ENCODE peak calls at places on chromosomes 7 and 10, in five cellular contexts. K is GM10248; U is colonic mucosa; E is GM13976; X is CD8-positive, alpha-beta T cell. F is an unnamed sample.

GRCh38 chr10:27230022-27230421 is 10.6 kb downstream of the ACBD5 start:
- DNase-seq in X (no peak), U (no peak), K (no peak), E (no peak), F (no peak)

GRCh38 chr10:8183241-8183704 is 128.8 kb downstream of the GATA3 start:
- DNase-seq in U (no peak), K (no peak), X (peak; percentile 25), E (no peak), F (no peak)

GRCh38 chr7:154504938-154505337 is 452.7 kb downstream of the DPP6 start:
- DNase-seq in E (no peak), K (no peak), U (no peak), X (no peak), F (no peak)

GRCh38 chr7:22859676-22860290 is 37.1 kb upstream of the TOMM7 start:
- DNase-seq in E (no peak), X (no peak), K (no peak), U (no peak), F (no peak)

GRCh38 chr10:71314028-71314693 is 4.9 kb upstream of the SLC29A3 start:
- DNase-seq in E (peak; percentile 86), X (peak; percentile 47), K (peak; percentile 84), U (no peak), F (no peak)

GRCh38 chr10:49488056-49488455 is 50.9 kb downstream of the ERCC6 start:
- DNase-seq in X (no peak), U (no peak), K (no peak), E (no peak), F (no peak)

GRCh38 chr7:1523838-1524237 is 6.7 kb upstream of the MAFK start:
- DNase-seq in K (no peak), E (no peak), X (no peak), U (peak; percentile 77), F (no peak)

GRCh38 chr10:120783901-120784300 is 67.3 kb upstream of the WDR11 start:
- DNase-seq in E (no peak), U (no peak), K (no peak), X (no peak), F (no peak)

GRCh38 chr10:35910234-35910633 is 268.1 kb upstream of the FZD8 start:
- DNase-seq in X (no peak), U (no peak), K (no peak), E (no peak), F (no peak)

GRCh38 chr10:77715081-77715480 is 77.5 kb upstream of the KCNMA1 start:
- DNase-seq in X (no peak), K (no peak), U (no peak), E (no peak), F (no peak)

GRCh38 chr7:93622036-93622714 is 47.7 kb upstream of the CALCR start:
- DNase-seq in X (no peak), E (no peak), U (no peak), K (no peak), F (no peak)

GRCh38 chr10:126496771-126497545 is 108.7 kb upstream of the ADAM12 start:
- DNase-seq in X (no peak), U (no peak), K (no peak), E (no peak), F (no peak)

GRCh38 chr7:106029941-106030340 is 66.9 kb downstream of the CDHR3 start:
- DNase-seq in K (no peak), X (no peak), E (no peak), U (no peak), F (no peak)

GRCh38 chr10:86368046-86368445 is 1.5 kb upstream of the GRID1 start:
- DNase-seq in E (no peak), X (no peak), U (no peak), K (no peak), F (no peak)

GRCh38 chr7:22700559-22701002 is 26.4 kb upstream of the IL6 start:
- DNase-seq in X (no peak), E (no peak), U (no peak), K (no peak), F (no peak)

GRCh38 chr10:128419466-128420019 is 293.3 kb upstream of the MKI67 start:
- DNase-seq in E (no peak), X (no peak), U (no peak), K (no peak), F (no peak)

GRCh38 chr7:81482600-81483186 is 287.2 kb downstream of the HGF start:
- DNase-seq in E (peak; percentile 32), U (no peak), K (peak; percentile 26), X (no peak), F (no peak)

GRCh38 chr10:100873825-100874326 is 38.9 kb upstream of the SLF2 start:
- DNase-seq in E (no peak), K (no peak), U (no peak), X (no peak), F (no peak)

GRCh38 chr7:98090116-98090515 is 16.5 kb upstream of the LMTK2 start:
- DNase-seq in E (no peak), K (no peak), U (no peak), X (no peak), F (no peak)

GRCh38 chr10:18582803-18583202 is 68.6 kb downstream of the NSUN6 start:
- DNase-seq in U (no peak), E (no peak), X (no peak), K (no peak), F (no peak)

GRCh38 chr10:91796332-91797076 is 1.7 kb upstream of the TNKS2 start:
- DNase-seq in K (peak; percentile 25), E (peak; percentile 32), X (peak; percentile 47), U (peak; percentile 70), F (no peak)

GRCh38 chr7:8625612-8626011 is 192.2 kb downstream of the NXPH1 start:
- DNase-seq in X (no peak), U (no peak), E (no peak), K (no peak), F (no peak)

GRCh38 chr7:127541548-127541947 is 43.8 kb downstream of the GCC1 start:
- DNase-seq in E (no peak), X (no peak), K (no peak), U (no peak), F (no peak)

GRCh38 chr7:134362587-134363483 is 46.1 kb upstream of the SLC35B4 start:
- DNase-seq in K (no peak), E (no peak), X (no peak), U (no peak), F (no peak)

GRCh38 chr10:5720182-5720581 is 35.5 kb downstream of the TASOR2 start:
- DNase-seq in K (no peak), X (no peak), U (no peak), E (no peak), F (no peak)

GRCh38 chr7:156778201-156778600 is 114.8 kb downstream of the LMBR1 start:
- DNase-seq in K (no peak), U (no peak), X (no peak), E (no peak), F (no peak)
- TF ChIP-seq CTCF in K (no peak), U (no peak), X (no peak), E (no peak), F (no peak)

GRCh38 chr10:73017955-73018480 is 63.4 kb upstream of the PLA2G12B start:
- DNase-seq in K (no peak), X (no peak), E (no peak), U (no peak), F (no peak)

GRCh38 chr10:73019100-73019499 is 64.5 kb upstream of the PLA2G12B start:
- DNase-seq in K (no peak), E (no peak), U (no peak), X (no peak), F (no peak)

DNA sequence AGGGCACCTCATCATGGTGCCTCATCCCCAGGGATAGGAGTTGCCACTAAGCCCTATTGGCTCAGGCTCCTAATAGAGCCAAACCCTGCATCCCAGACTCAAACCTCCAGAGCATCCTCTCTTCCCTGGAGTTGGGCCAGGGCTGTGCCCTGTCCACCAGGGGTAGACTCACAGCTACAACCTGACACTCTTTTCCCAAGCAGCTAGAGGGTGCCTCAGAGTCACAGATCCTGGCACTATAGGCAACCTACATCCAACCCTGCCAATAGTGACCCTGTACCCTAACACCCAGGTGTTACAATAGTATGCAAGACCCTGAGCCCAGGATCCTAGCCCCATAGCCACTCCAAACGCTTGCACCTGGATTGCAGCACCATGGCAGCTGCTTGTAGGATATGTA is 64.0 kb upstream of the PLA2G12B start:
- DNase-seq in X (no peak), U (no peak), E (no peak), K (no peak), F (no peak)
- TF ChIP-seq CTCF in X (no peak), U (no peak), E (no peak), K (no peak), F (no peak)

GRCh38 chr10:103053659-103054581 is 135.8 kb downstream of the CNNM2 start:
- DNase-seq in X (peak; percentile 41), E (peak; percentile 58), U (peak; percentile 52), K (peak; percentile 72), F (peak; percentile 49)
- TF ChIP-seq CTCF in X (no peak), E (peak; percentile 21), U (no peak), K (peak; percentile 47), F (no peak)

GRCh38 chr7:144672869-144673268 is 163.0 kb downstream of the TPK1 start:
- DNase-seq in K (no peak), X (no peak), U (no peak), E (no peak), F (no peak)

GRCh38 chr7:144671429-144671828 is 164.4 kb downstream of the TPK1 start:
- DNase-seq in X (no peak), K (no peak), U (no peak), E (no peak), F (no peak)

GRCh38 chr7:144674550-144674949 is 161.3 kb downstream of the TPK1 start:
- DNase-seq in K (no peak), U (no peak), X (no peak), E (no peak), F (no peak)

GRCh38 chr7:144668503-144668902 is 167.3 kb downstream of the TPK1 start:
- DNase-seq in E (no peak), K (no peak), X (no peak), U (no peak), F (no peak)

DNA sequence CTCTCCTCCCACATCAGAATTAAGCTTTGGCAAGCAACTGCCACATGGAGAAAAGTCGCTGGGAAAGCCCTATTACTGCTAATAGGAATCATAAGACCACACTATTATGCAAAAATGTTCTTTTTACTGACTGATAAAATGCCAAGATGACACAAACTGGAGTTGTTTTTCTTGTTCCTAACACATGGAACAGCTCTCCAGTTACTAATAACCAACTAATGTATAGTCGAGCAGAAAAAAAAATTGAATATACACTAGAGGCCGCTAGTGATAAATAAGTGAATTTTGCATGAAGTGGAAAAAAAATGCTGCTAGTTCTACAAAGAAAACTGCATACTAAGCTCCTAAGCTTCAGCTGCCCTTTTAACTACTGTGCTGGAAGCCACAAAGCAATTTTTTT is 165.6 kb downstream of the TPK1 start:
- DNase-seq in X (no peak), E (no peak), K (no peak), U (no peak), F (no peak)
- TF ChIP-seq CTCF in X (peak; percentile 35), E (no peak), K (no peak), U (no peak), F (peak; percentile 41)

DNA sequence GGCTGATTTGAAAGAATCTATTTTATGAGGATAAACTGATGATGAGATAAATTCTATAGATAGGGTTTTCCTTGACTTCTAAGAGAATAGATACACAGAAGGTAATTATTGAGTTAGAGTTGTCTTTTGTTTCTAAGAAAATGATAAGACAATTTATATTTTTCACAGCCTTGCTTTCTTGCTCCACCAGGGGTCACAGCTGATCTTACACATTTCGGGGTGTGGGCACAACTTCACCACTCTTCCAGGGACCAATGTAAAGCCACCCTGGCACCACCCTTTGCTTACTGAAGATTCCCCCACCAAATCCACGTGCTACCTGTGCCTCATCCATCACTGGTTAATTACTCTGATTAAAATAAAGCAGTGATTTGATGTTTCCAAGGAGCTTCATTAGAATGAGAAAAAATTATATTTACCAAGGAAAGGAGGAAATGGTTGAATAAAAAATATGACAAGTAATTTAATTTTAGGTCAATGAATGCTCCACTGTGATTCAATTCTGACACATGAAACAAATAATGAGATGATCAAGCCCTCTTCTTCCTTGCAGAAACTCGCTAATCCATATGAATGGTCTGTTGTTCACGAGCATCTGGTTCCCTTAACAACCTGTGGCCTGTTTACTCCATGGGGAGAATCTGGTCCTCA is 177.3 kb upstream of the TNS3 start:
- DNase-seq in K (no peak), X (no peak), U (no peak), E (no peak), F (no peak)
- TF ChIP-seq CTCF in K (no peak), X (no peak), U (no peak), E (no peak), F (peak; percentile 21)

F was measured in mesothelial cell of epicardium.